ENCODE peak calls at places on chromosomes 12 and 14, in four cellular contexts. One of them, this sample, is unnamed.

GRCh38 chr12:62922539-62922938 is 12.4 kb downstream of the PPM1H start:
- DNase-seq in GM10248: no peak
- DNase-seq in stomach: no peak
- DNase-seq in adipocyte: peak
- DNase-seq in this sample: no peak

GRCh38 chr12:3150308-3150670 is 73.1 kb downstream of the TSPAN9 start:
- DNase-seq in GM10248: no peak
- DNase-seq in stomach: no peak
- DNase-seq in adipocyte: no peak
- DNase-seq in this sample: no peak

GRCh38 chr12:58491296-58491695 is 429.0 kb downstream of the LRIG3 start:
- DNase-seq in GM10248: no peak
- DNase-seq in stomach: no peak
- DNase-seq in adipocyte: peak
- DNase-seq in this sample: no peak

GRCh38 chr14:105136401-105137322 is 31.9 kb downstream of the JAG2 start:
- DNase-seq in GM10248: no peak
- DNase-seq in stomach: no peak
- DNase-seq in adipocyte: no peak
- DNase-seq in this sample: no peak

GRCh38 chr14:99067141-99067920 is 204.7 kb downstream of the BCL11B start:
- DNase-seq in GM10248: no peak
- DNase-seq in stomach: no peak
- DNase-seq in adipocyte: no peak
- DNase-seq in this sample: peak

GRCh38 chr12:42213023-42213422 is 25.0 kb downstream of the YAF2 start:
- DNase-seq in GM10248: no peak
- DNase-seq in stomach: no peak
- DNase-seq in adipocyte: no peak
- DNase-seq in this sample: no peak

GRCh38 chr12:96811083-96811482 is 96.0 kb upstream of the NEDD1 start:
- DNase-seq in GM10248: no peak
- DNase-seq in stomach: no peak
- DNase-seq in adipocyte: peak
- DNase-seq in this sample: no peak

GRCh38 chr12:120766569-120766965 is 40.9 kb downstream of the ACADS start:
- DNase-seq in GM10248: peak
- DNase-seq in stomach: no peak
- DNase-seq in adipocyte: no peak
- DNase-seq in this sample: no peak

GRCh38 chr12:1932264-1932777 is 13.9 kb upstream of the CACNA2D4 start:
- DNase-seq in GM10248: peak
- DNase-seq in stomach: peak
- DNase-seq in adipocyte: no peak
- DNase-seq in this sample: no peak

GRCh38 chr12:4681732-4682131 is 32.8 kb downstream of the NDUFA9 start:
- DNase-seq in GM10248: no peak
- DNase-seq in stomach: no peak
- DNase-seq in adipocyte: no peak
- DNase-seq in this sample: no peak

GRCh38 chr12:82627799-82628198 is 58.9 kb upstream of the TMTC2 start:
- DNase-seq in GM10248: peak
- DNase-seq in stomach: no peak
- DNase-seq in adipocyte: peak
- DNase-seq in this sample: no peak

GRCh38 chr12:64083285-64084210 is 138.5 kb downstream of the KICS2 start:
- DNase-seq in GM10248: no peak
- DNase-seq in stomach: peak
- DNase-seq in adipocyte: peak
- DNase-seq in this sample: no peak

GRCh38 chr14:101963611-101964296 is 619 bp upstream of the DYNC1H1 start:
- DNase-seq in GM10248: no peak
- DNase-seq in stomach: no peak
- DNase-seq in adipocyte: no peak
- DNase-seq in this sample: no peak